ENCODE peak calls at places on chromosomes 2 and 18, in seven cellular contexts. V, Q, G, H, O, B and S are unnamed samples.

GRCh38 chr2:146214394-146214929 is 1630.4 kb upstream of the ACVR2A start:
- DNase-seq in V (no peak), Q (no peak), G (peak), H (no peak), O (no peak), B (no peak), S (no peak)

GRCh38 chr2:118224888-118225264 is 136.6 kb downstream of the INSIG2 start:
- DNase-seq in V (no peak), Q (peak), G (no peak), H (no peak), O (no peak), B (no peak), S (no peak)

GRCh38 chr18:51194604-51195003 is 2.9 kb downstream of the MEX3C start:
- DNase-seq in V (no peak), Q (no peak), G (no peak), H (no peak), O (no peak), B (no peak), S (no peak)

GRCh38 chr18:37299471-37300304 is 265.9 kb downstream of the CELF4 start:
- DNase-seq in V (peak), Q (peak), G (peak), H (peak), O (peak), B (no peak), S (peak)

GRCh38 chr18:59900222-59901128 is 679 bp downstream of the PMAIP1 start:
- DNase-seq in V (no peak), Q (peak), G (no peak), H (peak), O (no peak), B (no peak), S (no peak)

GRCh38 chr2:191721331-191721730 is 43.4 kb downstream of the NABP1 start:
- DNase-seq in V (no peak), Q (no peak), G (no peak), H (no peak), O (no peak), B (no peak), S (no peak)

GRCh38 chr2:16150456-16151280 is 210.3 kb downstream of the MYCN start:
- DNase-seq in V (no peak), Q (no peak), G (no peak), H (no peak), O (no peak), B (no peak), S (no peak)

GRCh38 chr2:46001741-46002506 is 295.3 kb upstream of the EPAS1 start:
- DNase-seq in V (no peak), Q (no peak), G (peak), H (no peak), O (no peak), B (no peak), S (no peak)

DNA sequence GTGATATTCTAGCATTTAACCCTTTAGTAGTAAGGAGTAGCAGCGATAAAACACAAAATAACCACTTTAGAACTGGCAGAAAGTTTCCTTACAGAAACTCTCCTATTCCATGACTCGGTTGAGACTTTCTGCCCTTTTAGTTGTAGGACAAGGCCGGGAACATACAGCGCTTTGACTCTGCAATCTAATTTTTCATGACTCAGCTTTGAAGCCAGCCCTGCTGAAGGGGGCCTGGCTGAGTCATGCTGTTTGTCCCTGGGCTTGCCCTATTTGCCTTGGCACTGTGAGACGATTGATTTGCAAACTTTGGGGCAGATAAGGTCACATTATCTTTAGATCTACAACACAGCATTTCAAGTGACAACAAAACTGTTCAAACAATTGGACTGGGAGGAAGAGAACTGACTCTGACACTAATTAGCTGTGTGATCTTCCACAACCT is 238.4 kb downstream of the GCA start:
- DNase-seq in V (no peak), Q (no peak), G (peak), H (no peak), O (no peak), B (no peak), S (no peak)
- TF ChIP-seq SIN3A in V (no peak), Q (no peak), G (peak), H (no peak), O (no peak), B (no peak), S (no peak)

DNA sequence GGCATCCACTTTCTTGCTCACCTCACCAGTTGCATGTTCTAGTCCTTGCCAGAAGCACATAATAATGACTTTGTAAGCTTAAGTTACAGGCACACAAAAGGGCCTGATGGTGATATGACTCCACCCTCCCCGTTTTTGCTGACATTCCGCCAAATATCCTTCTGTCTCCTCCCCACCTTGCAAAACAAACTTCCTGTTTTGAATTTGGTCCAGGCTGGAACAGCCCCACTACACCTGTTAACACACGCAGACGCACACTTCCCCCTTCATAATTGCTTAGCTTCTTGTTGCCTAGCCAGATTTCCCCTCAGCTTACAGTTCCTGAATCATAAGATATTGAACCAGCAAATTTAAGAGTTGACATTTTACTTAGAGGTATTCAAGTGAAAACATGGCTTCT is at the start of gene MGAT5:
- DNase-seq in V (no peak), Q (no peak), G (no peak), H (no peak), O (no peak), B (no peak), S (no peak)
- TF ChIP-seq SIN3A in V (no peak), Q (no peak), G (no peak), H (no peak), O (no peak), B (no peak), S (no peak)

DNA sequence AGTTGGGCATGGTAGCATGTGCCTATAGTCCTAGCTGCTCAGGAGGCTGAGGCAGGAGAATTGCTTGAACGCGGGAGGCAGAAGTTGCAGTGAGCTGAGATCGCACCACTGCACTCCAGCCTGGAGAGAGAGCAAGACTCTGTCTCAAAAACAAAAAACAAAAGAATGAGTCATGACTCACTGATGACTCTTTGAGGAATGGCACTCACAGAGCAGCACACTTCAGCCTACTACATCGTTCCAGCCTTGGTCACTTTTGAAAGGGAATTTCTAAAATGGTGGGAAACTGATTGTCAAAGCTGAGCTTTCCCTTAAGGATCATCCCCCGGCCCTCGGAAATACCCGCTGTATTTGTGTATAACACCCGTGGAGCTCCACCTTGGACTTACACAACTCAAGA is 217.3 kb upstream of the HS6ST1 start:
- DNase-seq in V (no peak), Q (no peak), G (peak), H (no peak), O (no peak), B (no peak), S (peak)
- TF ChIP-seq SIN3A in V (no peak), Q (no peak), G (no peak), H (no peak), O (no peak), B (no peak), S (no peak)

GRCh38 chr2:8440029-8440778 is 241.7 kb upstream of the ID2 start:
- DNase-seq in V (no peak), Q (no peak), G (no peak), H (no peak), O (no peak), B (no peak), S (no peak)

GRCh38 chr2:8437949-8438400 is 243.9 kb upstream of the ID2 start:
- DNase-seq in V (no peak), Q (no peak), G (no peak), H (no peak), O (no peak), B (no peak), S (no peak)

GRCh38 chr2:8437228-8437948 is 244.5 kb upstream of the ID2 start:
- DNase-seq in V (no peak), Q (no peak), G (no peak), H (no peak), O (no peak), B (no peak), S (no peak)

GRCh38 chr2:8438476-8438875 is 243.4 kb upstream of the ID2 start:
- DNase-seq in V (no peak), Q (no peak), G (no peak), H (no peak), O (no peak), B (no peak), S (no peak)

DNA sequence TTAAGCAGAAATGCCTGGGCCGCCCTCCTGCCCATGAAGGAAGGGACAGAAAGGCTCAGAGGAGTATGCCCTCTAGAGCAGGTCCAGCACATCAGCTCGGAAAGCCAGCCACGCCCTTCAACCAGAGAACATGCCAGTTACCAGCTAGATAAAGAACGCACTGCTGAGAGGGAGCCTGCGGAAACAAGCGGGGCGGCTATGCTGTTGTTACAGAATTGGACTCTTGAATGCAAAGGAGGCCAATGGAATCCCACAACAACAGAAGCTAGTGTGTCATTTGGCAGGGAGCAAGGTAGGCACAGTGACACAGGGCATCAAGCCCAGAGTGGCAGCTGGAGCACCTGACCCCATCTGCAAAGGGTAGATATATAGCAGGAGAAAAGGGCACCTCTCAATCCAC is 242.9 kb upstream of the ID2 start:
- DNase-seq in V (no peak), Q (no peak), G (no peak), H (no peak), O (no peak), B (no peak), S (no peak)
- TF ChIP-seq SIN3A in V (no peak), Q (no peak), G (no peak), H (no peak), O (no peak), B (no peak), S (no peak)

DNA sequence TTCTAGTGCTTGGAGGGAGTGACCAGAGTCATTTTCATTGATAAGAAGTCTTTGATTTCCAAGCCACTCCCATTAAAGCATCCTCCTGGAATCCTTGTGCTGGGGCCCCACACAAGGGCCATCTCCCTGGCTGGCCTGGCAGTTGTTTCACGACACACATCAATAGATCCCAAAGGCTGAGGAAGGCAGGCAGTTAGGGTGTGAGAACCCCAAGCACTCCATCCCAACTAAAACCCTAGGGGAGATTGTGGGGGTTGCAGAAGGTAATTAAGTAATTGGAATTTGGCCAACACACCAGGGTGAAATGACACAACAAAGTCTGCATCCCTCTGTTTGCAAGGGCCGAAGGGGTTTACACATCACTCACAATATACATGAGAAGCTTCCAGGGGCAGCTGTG is 578.1 kb upstream of the SYT4 start:
- DNase-seq in V (no peak), Q (no peak), G (no peak), H (no peak), O (no peak), B (no peak), S (no peak)
- TF ChIP-seq SIN3A in V (no peak), Q (no peak), G (no peak), H (no peak), O (no peak), B (no peak), S (no peak)

GRCh38 chr18:68564961-68565360 is 149.9 kb downstream of the TMX3 start:
- DNase-seq in V (no peak), Q (no peak), G (no peak), H (no peak), O (no peak), B (no peak), S (no peak)
- TF ChIP-seq SIN3A in V (no peak), Q (no peak), G (no peak), H (no peak), O (no peak), B (no peak), S (no peak)

DNA sequence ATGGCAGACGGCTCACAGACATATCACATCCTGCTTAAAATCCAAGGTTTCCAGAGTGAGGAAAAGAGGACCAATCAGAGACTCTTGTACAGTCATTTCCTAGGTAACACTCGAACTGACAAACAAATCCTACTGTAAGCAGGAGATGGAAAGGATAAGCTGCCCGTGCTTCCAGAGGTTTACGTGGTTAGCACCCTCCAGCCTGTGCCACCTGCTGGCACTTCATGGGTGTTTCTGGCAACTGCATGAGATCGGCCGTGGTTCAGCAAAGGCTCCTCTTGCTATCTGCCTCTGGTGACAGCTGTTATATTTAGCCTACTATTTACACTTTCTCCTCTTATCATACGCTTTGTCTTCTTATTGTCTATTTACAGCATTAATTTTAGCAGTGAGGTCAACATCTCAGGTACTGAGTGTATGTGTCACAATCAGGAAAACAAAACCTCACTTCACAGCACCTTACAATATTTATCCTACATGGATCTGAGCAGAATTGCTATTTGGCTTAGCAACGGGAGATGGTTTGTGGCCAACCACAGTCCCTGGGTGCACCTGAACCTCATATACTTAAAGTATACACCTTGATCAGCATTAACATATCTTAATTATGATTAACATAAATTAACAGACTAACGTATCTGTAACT is 226.9 kb downstream of the TMEM163 start:
- DNase-seq in V (no peak), Q (peak), G (peak), H (no peak), O (no peak), B (no peak), S (peak)
- TF ChIP-seq SIN3A in V (no peak), Q (no peak), G (no peak), H (no peak), O (no peak), B (no peak), S (no peak)

GRCh38 chr2:161990741-161991140 is 83.3 kb downstream of the DPP4 start:
- DNase-seq in V (no peak), Q (no peak), G (peak), H (no peak), O (no peak), B (no peak), S (peak)

GRCh38 chr2:161991991-161992390 is 82.0 kb downstream of the DPP4 start:
- DNase-seq in V (no peak), Q (no peak), G (no peak), H (no peak), O (no peak), B (no peak), S (no peak)

GRCh38 chr2:161992526-161992925 is 81.5 kb downstream of the DPP4 start:
- DNase-seq in V (peak), Q (no peak), G (no peak), H (no peak), O (no peak), B (no peak), S (no peak)

GRCh38 chr2:161990036-161990435 is 84.0 kb downstream of the DPP4 start:
- DNase-seq in V (no peak), Q (no peak), G (no peak), H (no peak), O (no peak), B (no peak), S (no peak)

GRCh38 chr2:161988589-161988988 is 85.4 kb downstream of the DPP4 start:
- DNase-seq in V (no peak), Q (no peak), G (no peak), H (no peak), O (no peak), B (no peak), S (no peak)
- TF ChIP-seq SIN3A in V (no peak), Q (no peak), G (no peak), H (no peak), O (no peak), B (no peak), S (no peak)

GRCh38 chr2:157822993-157823392 is 53.1 kb downstream of the ACVR1 start:
- DNase-seq in V (no peak), Q (no peak), G (no peak), H (no peak), O (no peak), B (no peak), S (no peak)
- TF ChIP-seq SIN3A in V (no peak), Q (no peak), G (no peak), H (no peak), O (no peak), B (no peak), S (no peak)